ENCODE peak calls at places on chromosomes 3 and 15, in eight cellular contexts. J, H, K, E, S, G, V and L are unnamed samples.

GRCh38 chr3:30966896-30967295 is 72.4 kb upstream of the GADL1 start:
- DNase-seq in G (no peak), K (no peak), H (no peak), E (no peak), S (no peak), V (no peak), J (no peak), L (no peak)

GRCh38 chr15:88624971-88625290 is 3.8 kb downstream of the AEN start:
- DNase-seq in H (no peak), K (no peak), S (no peak), J (no peak), E (no peak), V (no peak), G (peak; percentile 28), L (no peak)

GRCh38 chr3:4417449-4417848 is 49.6 kb downstream of the SUMF1 start:
- DNase-seq in G (peak; percentile 50), V (peak; percentile 57), H (peak; percentile 58), J (peak; percentile 48), E (no peak), K (peak; percentile 84), S (peak; percentile 74), L (no peak)

GRCh38 chr15:33278816-33279612 is 31.8 kb upstream of the RYR3 start:
- DNase-seq in K (peak; percentile 96), H (peak; percentile 97), V (peak; percentile 87), J (peak; percentile 39), S (peak; percentile 96), G (peak; percentile 90), E (peak; percentile 84), L (peak; percentile 75)

GRCh38 chr3:129132097-129132866 is 10.7 kb upstream of the RAB43 start:
- DNase-seq in E (no peak), J (no peak), S (no peak), G (no peak), K (no peak), H (no peak), V (no peak), L (no peak)

GRCh38 chr3:123258811-123259420 is 57.2 kb downstream of the SEC22A start:
- DNase-seq in V (peak; percentile 60), K (peak; percentile 65), H (peak; percentile 57), S (peak; percentile 34), G (peak; percentile 72), J (peak; percentile 29), E (peak; percentile 53), L (peak; percentile 25)

GRCh38 chr3:136162322-136162721 is 33.8 kb downstream of the MSL2 start:
- DNase-seq in H (no peak), G (no peak), S (no peak), V (no peak), K (no peak), E (no peak), J (no peak), L (no peak)

GRCh38 chr3:179236676-179237301 is 14.1 kb downstream of the KCNMB3 start:
- DNase-seq in E (no peak), H (no peak), V (no peak), G (no peak), J (no peak), K (no peak), S (no peak), L (no peak)

GRCh38 chr15:57551717-57552677 is 39.7 kb upstream of the MYZAP start:
- DNase-seq in H (peak; percentile 70), K (peak; percentile 70), E (peak; percentile 43), J (peak; percentile 73), G (peak; percentile 75), V (peak; percentile 70), S (peak; percentile 70), L (no peak)

GRCh38 chr3:59006791-59007517 is 42.9 kb downstream of the CFAP20DC start:
- DNase-seq in G (peak; percentile 52), K (peak; percentile 69), V (peak; percentile 15), H (peak; percentile 29), E (no peak), S (peak; percentile 66), J (peak; percentile 81), L (no peak)

GRCh38 chr3:188076176-188076575 is 77.8 kb upstream of the LPP start:
- DNase-seq in E (no peak), S (no peak), G (no peak), K (no peak), V (no peak), H (no peak), J (no peak), L (no peak)

GRCh38 chr3:16844771-16845170 is 40.0 kb upstream of the PLCL2 start:
- DNase-seq in H (no peak), V (no peak), J (no peak), G (no peak), K (no peak), E (no peak), S (no peak), L (no peak)

GRCh38 chr3:55716611-55717225 is 229.6 kb upstream of the WNT5A start:
- DNase-seq in V (no peak), S (no peak), E (no peak), J (no peak), G (no peak), K (no peak), H (no peak), L (no peak)

GRCh38 chr3:156902916-156903315 is 76.8 kb downstream of the LEKR1 start:
- DNase-seq in J (no peak), G (no peak), V (no peak), E (no peak), H (no peak), K (peak; percentile 4), S (no peak), L (no peak)

GRCh38 chr3:114454592-114455251 is 160.9 kb downstream of the TIGIT start:
- DNase-seq in K (peak; percentile 53), E (no peak), J (no peak), S (no peak), G (peak; percentile 49), V (no peak), H (no peak), L (no peak)

GRCh38 chr3:69297525-69297924 is 88.4 kb downstream of the FRMD4B start:
- DNase-seq in J (no peak), H (no peak), V (no peak), K (no peak), G (peak; percentile 12), S (no peak), E (no peak), L (no peak)

GRCh38 chr3:171480526-171480925 is 20.3 kb upstream of the TNIK start:
- DNase-seq in S (no peak), G (no peak), E (no peak), H (peak; percentile 18), J (no peak), K (no peak), V (no peak), L (no peak)

GRCh38 chr3:28674212-28674611 is 325.6 kb upstream of the AZI2 start:
- DNase-seq in S (no peak), H (no peak), K (no peak), V (no peak), J (no peak), G (no peak), E (no peak), L (no peak)

GRCh38 chr3:170309044-170309443 is 48.5 kb upstream of the SKIL start:
- DNase-seq in K (no peak), G (peak; percentile 26), J (no peak), V (no peak), E (no peak), H (no peak), S (no peak), L (no peak)

GRCh38 chr3:158649791-158650190 is 5.5 kb downstream of the GFM1 start:
- DNase-seq in E (no peak), K (no peak), H (no peak), V (no peak), J (no peak), S (no peak), G (no peak), L (no peak)
- TF ChIP-seq CTCF in E (no peak), K (no peak), H (no peak), V (no peak), J (no peak), S (no peak), G (no peak), L (no peak)

DNA sequence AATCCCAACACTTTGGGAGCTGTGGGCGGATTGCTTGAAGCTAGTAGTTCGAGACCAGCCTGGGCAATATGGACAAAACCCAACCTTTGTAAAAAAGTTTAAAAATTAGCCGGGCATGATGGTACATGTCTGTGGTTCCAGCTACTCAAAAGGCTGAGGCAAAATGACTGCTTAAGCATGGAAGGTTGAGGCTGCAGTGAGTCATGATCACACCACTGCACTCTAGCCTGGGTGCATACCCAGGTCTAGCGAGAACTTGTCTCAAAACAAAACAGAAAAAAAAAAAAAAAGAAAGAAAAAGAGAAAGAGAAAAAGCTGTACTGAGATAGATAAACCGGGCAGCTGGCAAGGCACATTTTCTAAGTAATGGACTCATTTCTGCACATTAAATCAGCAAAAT is 10.6 kb downstream of the ARPP19 start:
- DNase-seq in S (peak; percentile 85), J (peak; percentile 59), H (peak; percentile 97), K (peak; percentile 78), V (peak; percentile 18), E (peak; percentile 36), G (peak; percentile 56), L (no peak)
- H3K4me3 ChIP-seq in S (no peak overlapping the region), J (no peak overlapping the region), H (peak overlapping the region; percentile 6), K (no peak overlapping the region), V (no peak overlapping the region), E (no peak overlapping the region), G (no peak overlapping the region), L (no peak overlapping the region)

GRCh38 chr3:46576-46975 is 150.0 kb upstream of the CHL1 start:
- DNase-seq in K (no peak), H (no peak), G (no peak), J (no peak), S (no peak), E (no peak), V (no peak), L (no peak)

DNA sequence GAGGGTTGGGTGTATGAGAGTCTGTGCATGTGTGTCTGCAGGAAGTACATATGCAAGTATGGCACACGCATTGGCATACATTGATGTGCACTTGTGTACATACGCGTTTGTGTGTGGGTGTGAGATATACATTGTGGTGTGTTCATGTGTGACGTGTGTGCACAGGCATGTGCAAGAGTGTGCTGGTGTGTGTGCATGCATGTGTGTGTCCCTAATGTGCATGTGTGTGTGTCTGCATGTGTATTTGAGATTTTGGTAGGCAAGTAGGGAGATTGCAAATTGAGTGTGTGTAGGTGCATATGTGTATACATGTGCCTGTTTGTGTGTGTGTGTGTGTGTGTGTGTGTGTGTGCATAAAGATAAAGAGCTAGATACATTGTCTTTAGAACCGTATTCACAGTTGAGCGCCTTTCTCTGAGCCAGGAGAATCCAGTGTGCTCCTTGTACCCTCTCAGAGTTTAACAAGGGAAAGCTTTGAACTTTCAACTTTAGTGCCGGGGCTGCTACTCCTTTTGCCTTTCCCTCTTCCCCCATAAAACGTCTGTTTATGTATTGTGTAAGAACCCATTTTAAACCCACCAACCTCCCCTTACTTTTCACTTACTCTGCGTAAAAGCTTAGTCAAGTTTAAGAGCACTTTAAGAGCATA is 152.4 kb upstream of the CHL1 start:
- DNase-seq in K (no peak), G (no peak), V (no peak), E (no peak), H (peak; percentile 7), J (no peak), S (no peak), L (no peak)
- TF ChIP-seq CTCF in K (no peak), G (no peak), V (no peak), E (no peak), H (no peak), J (no peak), S (no peak), L (no peak)

DNA sequence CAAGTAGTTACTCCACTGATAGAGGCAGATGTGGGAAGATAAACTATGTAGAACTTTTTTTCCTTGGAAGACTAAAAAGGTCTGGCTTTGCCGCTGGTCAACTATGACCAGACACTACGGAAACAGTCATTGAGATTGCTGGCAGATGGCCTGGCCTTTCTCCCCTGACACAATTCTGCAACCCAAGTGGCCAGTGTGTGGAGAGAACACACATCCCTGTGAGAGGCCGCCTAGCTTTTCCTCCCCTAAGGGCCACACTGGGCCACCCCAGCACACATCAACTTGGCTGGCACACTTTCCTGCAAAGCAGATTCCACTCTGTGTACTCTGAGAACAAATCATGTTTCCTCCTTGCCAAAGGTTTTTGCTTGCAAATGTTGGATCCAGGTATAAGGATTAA is 10.4 kb upstream of the TJP1 start:
- DNase-seq in S (no peak), K (no peak), G (no peak), E (no peak), J (no peak), V (no peak), H (no peak), L (no peak)
- H3K4me3 ChIP-seq in S (no peak overlapping the region), K (no peak overlapping the region), G (no peak overlapping the region), E (no peak overlapping the region), J (no peak overlapping the region), V (no peak overlapping the region), H (no peak overlapping the region), L (no peak overlapping the region)